ENCODE peak calls at places on chromosomes 11 and 22, in five cellular contexts. One of them, this sample, is unnamed. For H3K4me1, the result is how much of the 10 kb centered on the place peaks cover.

GRCh38 chr22:22357024-22357868 is 112.7 kb downstream of the VPREB1 start:
- DNase-seq in lung: peak
- DNase-seq in neural progenitor cell: peak
- DNase-seq in body of pancreas: peak
- DNase-seq in A549: peak
- DNase-seq in this sample: peak

GRCh38 chr11:11239959-11240358 is 113.1 kb downstream of the CSNK2A3 start:
- DNase-seq in lung: no peak
- DNase-seq in neural progenitor cell: no peak
- DNase-seq in body of pancreas: no peak
- DNase-seq in A549: no peak
- DNase-seq in this sample: no peak

GRCh38 chr11:10302744-10303557 is 1.9 kb upstream of the ADM start:
- DNase-seq in lung: peak
- DNase-seq in neural progenitor cell: peak
- DNase-seq in body of pancreas: peak
- DNase-seq in A549: peak
- DNase-seq in this sample: peak

GRCh38 chr11:68379216-68379615 is 66.8 kb downstream of the LRP5 start:
- DNase-seq in lung: no peak
- DNase-seq in neural progenitor cell: no peak
- DNase-seq in body of pancreas: no peak
- DNase-seq in A549: no peak
- DNase-seq in this sample: no peak

GRCh38 chr22:49333206-49333605 is 494.5 kb downstream of the BRD1 start:
- DNase-seq in lung: peak
- DNase-seq in neural progenitor cell: no peak
- DNase-seq in body of pancreas: no peak
- DNase-seq in A549: no peak
- DNase-seq in this sample: no peak

GRCh38 chr11:85170184-85170583 is 457.0 kb downstream of the DLG2 start:
- DNase-seq in lung: no peak
- DNase-seq in neural progenitor cell: no peak
- DNase-seq in body of pancreas: no peak
- DNase-seq in A549: peak
- DNase-seq in this sample: no peak

GRCh38 chr22:17116931-17117330 is 4.2 kb downstream of the TMEM121B start:
- DNase-seq in lung: no peak
- DNase-seq in neural progenitor cell: peak
- DNase-seq in body of pancreas: no peak
- DNase-seq in A549: no peak
- DNase-seq in this sample: no peak

GRCh38 chr11:36295926-36296325 is at the start of gene PRR5L:
- DNase-seq in lung: no peak
- DNase-seq in neural progenitor cell: peak
- DNase-seq in body of pancreas: no peak
- DNase-seq in A549: no peak
- DNase-seq in this sample: no peak

GRCh38 chr11:102806296-102806695 is 8.3 kb upstream of the MMP1 start:
- DNase-seq in lung: no peak
- DNase-seq in neural progenitor cell: no peak
- DNase-seq in body of pancreas: no peak
- DNase-seq in A549: no peak
- DNase-seq in this sample: no peak

GRCh38 chr11:62842171-62842717 is 2.9 kb upstream of the WDR74 start:
- DNase-seq in lung: no peak
- DNase-seq in neural progenitor cell: no peak
- DNase-seq in body of pancreas: no peak
- DNase-seq in A549: no peak
- DNase-seq in this sample: peak

GRCh38 chr22:25334091-25334490 is 114.7 kb downstream of the CRYBB2 start:
- DNase-seq in lung: peak
- DNase-seq in neural progenitor cell: peak
- DNase-seq in body of pancreas: peak
- DNase-seq in A549: peak
- DNase-seq in this sample: no peak

GRCh38 chr22:31378123-31378522 is 21.3 kb upstream of the DRG1 start:
- DNase-seq in lung: no peak
- DNase-seq in neural progenitor cell: no peak
- DNase-seq in body of pancreas: no peak
- DNase-seq in A549: no peak
- DNase-seq in this sample: no peak

GRCh38 chr11:1435820-1436467 is 46.2 kb downstream of the BRSK2 start:
- DNase-seq in lung: no peak
- DNase-seq in neural progenitor cell: peak
- DNase-seq in body of pancreas: no peak
- DNase-seq in A549: peak
- DNase-seq in this sample: no peak

GRCh38 chr11:19595840-19596751 is 116.5 kb upstream of the NAV2 start:
- DNase-seq in lung: no peak
- DNase-seq in neural progenitor cell: no peak
- DNase-seq in body of pancreas: no peak
- DNase-seq in A549: peak
- DNase-seq in this sample: peak

GRCh38 chr11:62433553-62434301 is 14.9 kb downstream of the SCGB1A1 start:
- DNase-seq in lung: no peak
- DNase-seq in neural progenitor cell: no peak
- DNase-seq in body of pancreas: peak
- DNase-seq in A549: no peak
- DNase-seq in this sample: no peak

GRCh38 chr11:118820412-118821357 is 29.7 kb upstream of the DDX6 start:
- DNase-seq in lung: peak
- DNase-seq in neural progenitor cell: peak
- DNase-seq in body of pancreas: peak
- DNase-seq in A549: no peak
- DNase-seq in this sample: peak

GRCh38 chr22:43185860-43186261 is 1.1 kb downstream of the TTLL12 start:
- DNase-seq in lung: peak
- DNase-seq in neural progenitor cell: peak
- DNase-seq in body of pancreas: peak
- DNase-seq in A549: no peak
- DNase-seq in this sample: peak

GRCh38 chr22:37998543-37998942 is 14.2 kb upstream of the SOX10 start:
- DNase-seq in lung: no peak
- DNase-seq in neural progenitor cell: no peak
- DNase-seq in body of pancreas: no peak
- DNase-seq in A549: no peak
- DNase-seq in this sample: no peak
- H3K4me1 ChIP-seq in lung: under half
- H3K4me1 ChIP-seq in neural progenitor cell: under half
- H3K4me1 ChIP-seq in body of pancreas: under half
- H3K4me1 ChIP-seq in A549: under half
- H3K4me1 ChIP-seq in this sample: under half

GRCh38 chr22:45294030-45294429 is 9.3 kb downstream of the UPK3A start:
- DNase-seq in lung: no peak
- DNase-seq in neural progenitor cell: no peak
- DNase-seq in body of pancreas: no peak
- DNase-seq in A549: no peak
- DNase-seq in this sample: no peak
- H3K4me1 ChIP-seq in lung: under half
- H3K4me1 ChIP-seq in neural progenitor cell: under half
- H3K4me1 ChIP-seq in body of pancreas: under half
- H3K4me1 ChIP-seq in A549: under half
- H3K4me1 ChIP-seq in this sample: under half

GRCh38 chr22:30212363-30212995 is 34.1 kb downstream of the LIF start:
- DNase-seq in lung: peak
- DNase-seq in neural progenitor cell: no peak
- DNase-seq in body of pancreas: peak
- DNase-seq in A549: peak
- DNase-seq in this sample: peak
- H3K4me1 ChIP-seq in lung: under half
- H3K4me1 ChIP-seq in neural progenitor cell: under half
- H3K4me1 ChIP-seq in body of pancreas: under half
- H3K4me1 ChIP-seq in A549: half or more
- H3K4me1 ChIP-seq in this sample: under half

GRCh38 chr22:20281891-20282290 is 13.8 kb upstream of the RTN4R start:
- DNase-seq in lung: no peak
- DNase-seq in neural progenitor cell: no peak
- DNase-seq in body of pancreas: no peak
- DNase-seq in A549: no peak
- DNase-seq in this sample: no peak

GRCh38 chr22:20283674-20284066 is 15.6 kb upstream of the RTN4R start:
- DNase-seq in lung: no peak
- DNase-seq in neural progenitor cell: peak
- DNase-seq in body of pancreas: no peak
- DNase-seq in A549: no peak
- DNase-seq in this sample: no peak

GRCh38 chr22:20282901-20283673 is 15.0 kb upstream of the RTN4R start:
- DNase-seq in lung: no peak
- DNase-seq in neural progenitor cell: no peak
- DNase-seq in body of pancreas: no peak
- DNase-seq in A549: no peak
- DNase-seq in this sample: no peak

GRCh38 chr22:20280866-20281265 is 12.7 kb upstream of the RTN4R start:
- DNase-seq in lung: no peak
- DNase-seq in neural progenitor cell: no peak
- DNase-seq in body of pancreas: no peak
- DNase-seq in A549: no peak
- DNase-seq in this sample: no peak

GRCh38 chr22:20284471-20285086 is 16.5 kb upstream of the RTN4R start:
- DNase-seq in lung: no peak
- DNase-seq in neural progenitor cell: no peak
- DNase-seq in body of pancreas: no peak
- DNase-seq in A549: no peak
- DNase-seq in this sample: no peak
- H3K4me1 ChIP-seq in lung: under half
- H3K4me1 ChIP-seq in neural progenitor cell: under half
- H3K4me1 ChIP-seq in body of pancreas: under half
- H3K4me1 ChIP-seq in A549: under half
- H3K4me1 ChIP-seq in this sample: under half

DNA sequence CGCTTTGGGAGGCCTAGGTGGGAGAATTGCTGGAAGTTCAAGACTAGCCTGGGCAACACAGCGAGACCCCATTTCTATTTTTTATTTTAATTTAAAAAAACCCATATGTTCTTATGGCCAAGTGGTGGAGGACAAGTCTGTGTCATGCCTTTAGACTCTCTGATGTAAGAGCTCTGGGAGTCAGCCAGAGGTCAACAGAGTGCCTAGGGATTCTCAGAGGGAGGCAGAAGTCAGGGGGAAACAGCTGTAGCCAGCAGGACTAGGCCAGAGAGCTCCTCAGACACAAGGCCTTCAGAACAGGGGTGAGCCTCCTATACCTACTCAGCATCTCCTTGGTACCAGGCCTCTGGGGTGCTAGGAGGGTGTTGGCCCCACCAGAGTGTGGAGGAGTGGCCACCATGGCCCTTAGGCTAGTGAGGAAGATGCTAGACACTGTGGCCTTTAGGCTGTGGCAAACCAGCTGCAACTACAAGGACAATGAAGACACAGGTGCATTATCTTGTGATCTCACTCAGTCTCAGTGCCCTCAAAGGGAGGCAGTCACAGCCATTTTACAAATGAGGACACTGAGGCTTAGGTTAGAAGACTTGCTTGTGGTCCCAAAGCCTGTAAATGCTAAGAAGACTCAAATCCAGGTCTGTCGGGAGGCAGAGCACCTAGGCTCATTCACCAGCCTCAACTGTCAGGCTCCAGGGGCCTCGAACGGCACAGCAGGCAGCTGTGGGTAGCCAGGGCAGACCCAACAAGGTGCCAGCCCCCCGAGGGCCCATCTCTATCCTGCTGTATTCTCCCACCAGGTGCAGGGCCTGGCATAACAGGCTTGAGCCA is 5.0 kb downstream of the ZP1 start:
- DNase-seq in lung: no peak
- DNase-seq in neural progenitor cell: no peak
- DNase-seq in body of pancreas: peak
- DNase-seq in A549: peak
- DNase-seq in this sample: no peak
- H3K4me1 ChIP-seq in lung: under half
- H3K4me1 ChIP-seq in neural progenitor cell: under half
- H3K4me1 ChIP-seq in body of pancreas: under half
- H3K4me1 ChIP-seq in A549: under half
- H3K4me1 ChIP-seq in this sample: under half

GRCh38 chr22:29312218-29313125 is 3.0 kb downstream of the RASL10A start:
- DNase-seq in lung: no peak
- DNase-seq in neural progenitor cell: no peak
- DNase-seq in body of pancreas: no peak
- DNase-seq in A549: no peak
- DNase-seq in this sample: peak

GRCh38 chr22:29311468-29312217 is 3.9 kb downstream of the RASL10A start:
- DNase-seq in lung: no peak
- DNase-seq in neural progenitor cell: no peak
- DNase-seq in body of pancreas: no peak
- DNase-seq in A549: no peak
- DNase-seq in this sample: peak

GRCh38 chr22:29309332-29310064 is 3.0 kb downstream of the GAS2L1 start:
- DNase-seq in lung: no peak
- DNase-seq in neural progenitor cell: no peak
- DNase-seq in body of pancreas: peak
- DNase-seq in A549: no peak
- DNase-seq in this sample: peak

GRCh38 chr22:29310065-29310862 is 3.8 kb downstream of the GAS2L1 start:
- DNase-seq in lung: no peak
- DNase-seq in neural progenitor cell: no peak
- DNase-seq in body of pancreas: peak
- DNase-seq in A549: no peak
- DNase-seq in this sample: peak

GRCh38 chr22:29310863-29311339 is 4.5 kb downstream of the GAS2L1 start:
- DNase-seq in lung: peak
- DNase-seq in neural progenitor cell: peak
- DNase-seq in body of pancreas: peak
- DNase-seq in A549: peak
- DNase-seq in this sample: peak
- H3K4me1 ChIP-seq in lung: half or more
- H3K4me1 ChIP-seq in neural progenitor cell: under half
- H3K4me1 ChIP-seq in body of pancreas: half or more
- H3K4me1 ChIP-seq in A549: under half
- H3K4me1 ChIP-seq in this sample: under half

DNA sequence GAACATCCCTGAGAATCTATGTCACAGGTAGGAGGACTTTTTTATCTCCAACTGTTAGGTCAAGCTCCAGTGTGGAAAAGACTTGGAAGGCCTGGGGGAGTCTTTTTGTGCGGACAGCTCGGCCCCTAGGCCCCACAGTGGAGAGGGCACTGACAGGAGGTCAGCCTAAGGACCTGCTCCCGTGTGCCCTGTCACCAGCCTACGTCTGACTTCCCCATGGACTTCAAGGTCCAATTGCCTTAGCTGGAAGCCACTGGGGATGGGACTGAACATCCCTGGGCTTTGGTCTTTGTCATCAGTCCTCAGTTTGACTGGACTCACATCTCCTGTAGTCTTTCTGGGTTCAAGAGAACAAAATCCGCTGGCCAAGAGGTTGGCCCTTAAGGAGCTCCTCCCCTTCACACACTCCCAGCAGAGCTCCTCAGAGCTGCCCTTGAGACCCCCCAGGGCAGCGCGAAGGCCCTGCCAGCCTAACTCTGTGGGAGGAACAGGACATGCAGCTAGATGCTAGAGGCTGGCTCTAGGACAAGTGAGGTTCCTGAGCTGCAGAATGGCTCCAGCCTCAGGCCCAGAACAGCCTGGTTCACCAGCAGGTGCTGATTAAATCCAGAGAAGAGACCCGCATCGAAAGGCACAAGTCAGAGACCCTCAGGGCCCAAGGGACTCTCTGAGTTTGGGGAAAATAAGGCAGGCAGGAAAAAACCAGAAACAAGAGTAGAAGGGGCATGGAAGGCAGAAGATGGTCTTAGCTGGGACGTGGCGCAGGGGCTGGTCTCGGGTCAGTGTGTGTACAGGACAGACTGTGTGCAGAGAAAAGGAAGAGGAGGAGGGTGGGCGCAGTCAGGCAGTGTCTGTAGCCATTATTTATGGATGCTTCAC is 31.6 kb downstream of the PPP2R1B start:
- DNase-seq in lung: no peak
- DNase-seq in neural progenitor cell: no peak
- DNase-seq in body of pancreas: no peak
- DNase-seq in A549: no peak
- DNase-seq in this sample: peak
- H3K4me1 ChIP-seq in lung: under half
- H3K4me1 ChIP-seq in neural progenitor cell: under half
- H3K4me1 ChIP-seq in body of pancreas: half or more
- H3K4me1 ChIP-seq in A549: under half
- H3K4me1 ChIP-seq in this sample: half or more